ENCODE peak calls at places on chromosomes 1 and 21, in four cellular contexts. U, F, Y and M are unnamed samples.

GRCh38 chr1:77263708-77264107 is 18.1 kb upstream of the AK5 start:
- DNase-seq in U (no peak), Y (no peak), F (no peak), M (no peak)

GRCh38 chr1:94580367-94581115 is 39.0 kb upstream of the F3 start:
- DNase-seq in U (peak), F (no peak), Y (peak), M (no peak)

GRCh38 chr1:104488296-104489015 is 738.8 kb downstream of the AMY1C start:
- DNase-seq in Y (no peak), F (no peak), U (no peak), M (no peak)

GRCh38 chr21:35223480-35224156 is 174.5 kb upstream of the RUNX1 start:
- DNase-seq in F (no peak), U (no peak), Y (no peak), M (no peak)

GRCh38 chr1:206101351-206101750 is 15.8 kb downstream of the AVPR1B start:
- DNase-seq in Y (no peak), U (no peak), F (no peak), M (no peak)

GRCh38 chr1:151855997-151856396 is 2.5 kb upstream of the THEM5 start:
- DNase-seq in Y (no peak), U (no peak), F (no peak), M (no peak)

GRCh38 chr1:41489561-41489960 is 5.1 kb upstream of the EDN2 start:
- DNase-seq in F (no peak), U (no peak), Y (no peak), M (no peak)

GRCh38 chr21:38126677-38127271 is 130.0 kb upstream of the KCNJ15 start:
- DNase-seq in Y (no peak), U (peak), F (peak), M (peak)

GRCh38 chr1:154483941-154484803 is 17.8 kb upstream of the TDRD10 start:
- DNase-seq in F (no peak), Y (peak), U (no peak), M (peak)

GRCh38 chr1:13583964-13584791 is 546 bp downstream of the PDPN start:
- DNase-seq in Y (no peak), U (no peak), F (peak), M (no peak)

GRCh38 chr21:45974073-45975016 is 7.2 kb upstream of the COL6A1 start:
- DNase-seq in F (peak), U (no peak), Y (no peak), M (no peak)

GRCh38 chr1:178360421-178360820 is 136.3 kb downstream of the CLEC20A start:
- DNase-seq in U (no peak), F (no peak), Y (no peak), M (no peak)

GRCh38 chr1:173082913-173083312 is 32.2 kb upstream of the TNFSF18 start:
- DNase-seq in F (no peak), U (no peak), Y (no peak), M (no peak)

GRCh38 chr1:100719490-100719889 is at the start of gene VCAM1:
- DNase-seq in Y (no peak), F (peak), U (no peak), M (no peak)